ENCODE peak calls at places on chromosomes 12 and 14, in nine cellular contexts. G is activated gamma-delta T cell treated with Interleukin-2 at 50 U/mL for 16 hours, P is HCT116, S is nephron progenitor cell, J is EH, E is T47D, L is NT2/D1, Q is mesendoderm, A is AML-193. W is an unnamed sample.

GRCh38 chr12:12903642-12904609 is 12.6 kb downstream of the GPRC5A start:
- DNase-seq in G (no peak), P (peak), S (no peak), J (no peak), E (no peak), L (no peak), Q (no peak), A (no peak), W (no peak)

GRCh38 chr12:41286426-41286825 is 98.3 kb downstream of the PDZRN4 start:
- DNase-seq in G (no peak), P (no peak), S (no peak), J (no peak), E (peak), L (no peak), Q (no peak), A (peak), W (peak)

GRCh38 chr14:22159968-22160367 is 429.1 kb downstream of the DAD1 start:
- DNase-seq in G (no peak), P (no peak), S (no peak), J (no peak), E (no peak), L (no peak), Q (no peak), A (no peak), W (no peak)

GRCh38 chr12:127293507-127294310 is 973.3 kb upstream of the TMEM132C start:
- DNase-seq in G (peak), P (peak), S (peak), J (peak), E (peak), L (peak), Q (peak), A (peak), W (peak)

GRCh38 chr12:2624543-2625266 is 170.1 kb upstream of the FKBP4 start:
- DNase-seq in G (no peak), P (peak), S (peak), J (peak), E (peak), L (peak), Q (peak), A (peak), W (no peak)

GRCh38 chr12:111741235-111741812 is 25.4 kb upstream of the ALDH2 start:
- DNase-seq in G (no peak), P (no peak), S (no peak), J (no peak), E (no peak), L (no peak), Q (no peak), A (no peak), W (no peak)

GRCh38 chr12:102063066-102063465 is 1.3 kb upstream of the WASHC3 start:
- DNase-seq in G (no peak), P (peak), S (no peak), J (no peak), E (peak), L (no peak), Q (peak), A (no peak), W (no peak)

GRCh38 chr12:32906407-32907165 is 10.0 kb upstream of the PKP2 start:
- DNase-seq in G (no peak), P (no peak), S (no peak), J (no peak), E (no peak), L (no peak), Q (no peak), A (no peak), W (no peak)

GRCh38 chr14:61876362-61877049 is 114.3 kb downstream of the SNAPC1 start:
- DNase-seq in G (no peak), P (no peak), S (no peak), J (no peak), E (peak), L (no peak), Q (no peak), A (no peak), W (no peak)

GRCh38 chr14:100454437-100454836 is 131.3 kb downstream of the SLC25A47 start:
- DNase-seq in G (no peak), P (no peak), S (no peak), J (no peak), E (no peak), L (no peak), Q (no peak), A (no peak), W (no peak)

GRCh38 chr12:11954181-11954580 is 116.6 kb upstream of the BCL2L14 start:
- DNase-seq in G (no peak), P (no peak), S (no peak), J (no peak), E (no peak), L (no peak), Q (no peak), A (no peak), W (no peak)

GRCh38 chr14:38044710-38045109 is 163.0 kb upstream of the SSTR1 start:
- DNase-seq in G (no peak), P (no peak), S (no peak), J (no peak), E (no peak), L (no peak), Q (peak), A (no peak), W (no peak)

GRCh38 chr12:52319097-52319496 is 2.1 kb downstream of the KRT83 start:
- DNase-seq in G (no peak), P (no peak), S (no peak), J (no peak), E (peak), L (no peak), Q (peak), A (no peak), W (no peak)

GRCh38 chr12:116339062-116339461 is 61.6 kb upstream of the MED13L start:
- DNase-seq in G (no peak), P (no peak), S (no peak), J (no peak), E (no peak), L (no peak), Q (no peak), A (no peak), W (no peak)

GRCh38 chr12:109767456-109767855 is 53.8 kb downstream of the FAM222A start:
- DNase-seq in G (no peak), P (no peak), S (no peak), J (no peak), E (no peak), L (no peak), Q (no peak), A (no peak), W (no peak)

GRCh38 chr12:122969657-122970056 is 3.4 kb upstream of the ABCB9 start:
- DNase-seq in G (no peak), P (no peak), S (no peak), J (no peak), E (no peak), L (no peak), Q (no peak), A (no peak), W (no peak)

GRCh38 chr14:32078030-32078793 is 1.1 kb downstream of the ARHGAP5 start:
- DNase-seq in G (no peak), P (no peak), S (peak), J (peak), E (peak), L (no peak), Q (no peak), A (no peak), W (peak)

GRCh38 chr14:68255697-68256178 is 436.2 kb downstream of the RAD51B start:
- DNase-seq in G (no peak), P (no peak), S (no peak), J (peak), E (peak), L (no peak), Q (no peak), A (no peak), W (no peak)

GRCh38 chr12:71125515-71125914 is 32.3 kb downstream of the TSPAN8 start:
- DNase-seq in G (no peak), P (no peak), S (no peak), J (no peak), E (no peak), L (no peak), Q (no peak), A (no peak), W (no peak)

GRCh38 chr12:103908877-103909276 is 21.3 kb upstream of the HSP90B1 start:
- DNase-seq in G (no peak), P (no peak), S (no peak), J (peak), E (peak), L (no peak), Q (peak), A (no peak), W (no peak)

GRCh38 chr12:71780207-71780822 is 25.7 kb downstream of the RAB21 start:
- DNase-seq in G (peak), P (peak), S (peak), J (peak), E (peak), L (no peak), Q (peak), A (peak), W (no peak)